ENCODE peak calls at places on chromosome 12, in seven cellular contexts. E is effector memory CD4-positive, alpha-beta T cell; R is heart right ventricle; A is thyroid gland; H is GM23338; I is upper lobe of right lung; Q is IMR-90. G is an unnamed sample.

GRCh38 chr12:105083551-105084105 is 630 bp downstream of the ALDH1L2 start:
- DNase-seq in E (no peak), R (peak), A (peak), H (peak), I (peak), Q (peak), G (peak)

GRCh38 chr12:76024942-76025600 is 6.5 kb downstream of the PHLDA1 start:
- DNase-seq in E (no peak), R (no peak), A (no peak), H (no peak), I (no peak), Q (peak), G (no peak)

GRCh38 chr12:25436206-25436912 is 116.7 kb downstream of the LMNTD1 start:
- DNase-seq in E (no peak), R (peak), A (peak), H (peak), I (no peak), Q (peak), G (peak)

GRCh38 chr12:73067616-73068015 is 795.4 kb downstream of the TRHDE start:
- DNase-seq in E (no peak), R (no peak), A (no peak), H (no peak), I (no peak), Q (no peak), G (no peak)

GRCh38 chr12:45121224-45121623 is 70.3 kb upstream of the DBX2 start:
- DNase-seq in E (no peak), R (no peak), A (no peak), H (peak), I (no peak), Q (no peak), G (no peak)

GRCh38 chr12:15632708-15633107 is 156.5 kb downstream of the EPS8 start:
- DNase-seq in E (no peak), R (no peak), A (no peak), H (no peak), I (no peak), Q (no peak), G (no peak)

GRCh38 chr12:56014205-56014604 is 6.6 kb upstream of the IKZF4 start:
- DNase-seq in E (no peak), R (no peak), A (peak), H (no peak), I (no peak), Q (no peak), G (no peak)

GRCh38 chr12:226401-226800 is 12.4 kb upstream of the SLC6A12 start:
- DNase-seq in E (no peak), R (no peak), A (no peak), H (peak), I (peak), Q (no peak), G (no peak)

GRCh38 chr12:7113389-7113871 is 4.4 kb upstream of the C1RL start:
- DNase-seq in E (no peak), R (no peak), A (peak), H (peak), I (peak), Q (peak), G (peak)

GRCh38 chr12:69007858-69008314 is 74.9 kb upstream of the CPM start:
- DNase-seq in E (no peak), R (no peak), A (no peak), H (no peak), I (no peak), Q (no peak), G (peak)

GRCh38 chr12:106090586-106091411 is 48.0 kb downstream of the NUAK1 start:
- DNase-seq in E (no peak), R (peak), A (no peak), H (no peak), I (no peak), Q (peak), G (no peak)

GRCh38 chr12:27468241-27468640 is 21.7 kb downstream of the SMCO2 start:
- DNase-seq in E (no peak), R (no peak), A (no peak), H (no peak), I (no peak), Q (no peak), G (no peak)

GRCh38 chr12:27610380-27610779 is 85.9 kb upstream of the REP15 start:
- DNase-seq in E (no peak), R (no peak), A (no peak), H (no peak), I (no peak), Q (peak), G (no peak)

GRCh38 chr12:46547421-46548340 is 175.1 kb upstream of the SLC38A2 start:
- DNase-seq in E (no peak), R (no peak), A (no peak), H (no peak), I (no peak), Q (no peak), G (no peak)

GRCh38 chr12:52356762-52357580 is 10.3 kb downstream of the KRT85 start:
- DNase-seq in E (no peak), R (no peak), A (no peak), H (no peak), I (no peak), Q (no peak), G (no peak)

GRCh38 chr12:85301054-85301453 is 21.0 kb downstream of the ALX1 start:
- DNase-seq in E (no peak), R (no peak), A (no peak), H (no peak), I (no peak), Q (no peak), G (no peak)

GRCh38 chr12:91515944-91516739 is 333.5 kb upstream of the DCN start:
- DNase-seq in E (no peak), R (no peak), A (no peak), H (no peak), I (no peak), Q (no peak), G (no peak)

GRCh38 chr12:3753549-3754284 is 808 bp upstream of the CRACR2A start:
- DNase-seq in E (no peak), R (peak), A (no peak), H (no peak), I (no peak), Q (no peak), G (no peak)

GRCh38 chr12:2681426-2682205 is 113.2 kb upstream of the FKBP4 start:
- DNase-seq in E (no peak), R (no peak), A (no peak), H (no peak), I (no peak), Q (no peak), G (peak)

GRCh38 chr12:46468813-46469212 is 96.2 kb upstream of the SLC38A2 start:
- DNase-seq in E (no peak), R (no peak), A (no peak), H (no peak), I (no peak), Q (no peak), G (no peak)

GRCh38 chr12:15979096-15980091 is 68.3 kb downstream of the DERA start:
- DNase-seq in E (no peak), R (no peak), A (peak), H (peak), I (no peak), Q (peak), G (peak)

GRCh38 chr12:104549820-104550480 is 93.2 kb downstream of the CHST11 start:
- DNase-seq in E (no peak), R (no peak), A (no peak), H (no peak), I (no peak), Q (peak), G (no peak)

GRCh38 chr12:73947627-73948026 is 590.0 kb upstream of the ATXN7L3B start:
- DNase-seq in E (no peak), R (no peak), A (no peak), H (no peak), I (no peak), Q (no peak), G (no peak)

GRCh38 chr12:122336015-122336946 is 70.0 kb upstream of the VPS33A start:
- DNase-seq in E (no peak), R (no peak), A (peak), H (peak), I (no peak), Q (peak), G (peak)

GRCh38 chr12:110536834-110537604 is 34.9 kb downstream of the RAD9B start:
- DNase-seq in E (no peak), R (no peak), A (no peak), H (no peak), I (no peak), Q (peak), G (no peak)

GRCh38 chr12:46722737-46723136 is 103.1 kb downstream of the SLC38A4 start:
- DNase-seq in E (no peak), R (no peak), A (no peak), H (no peak), I (no peak), Q (peak), G (no peak)

GRCh38 chr12:68675098-68675842 is 11.5 kb upstream of the NUP107 start:
- DNase-seq in E (peak), R (no peak), A (peak), H (peak), I (no peak), Q (no peak), G (peak)

GRCh38 chr12:7060353-7060954 is at the start of gene C1S:
- DNase-seq in E (no peak), R (peak), A (peak), H (peak), I (peak), Q (peak), G (peak)

GRCh38 chr12:88578821-88579518 is 1.3 kb downstream of the KITLG start:
- DNase-seq in E (no peak), R (no peak), A (peak), H (peak), I (no peak), Q (no peak), G (peak)

GRCh38 chr12:104314242-104314614 is 10.7 kb downstream of the EID3 start:
- DNase-seq in E (no peak), R (no peak), A (no peak), H (no peak), I (no peak), Q (peak), G (no peak)

GRCh38 chr12:120463712-120464111 is 5.8 kb downstream of the SRSF9 start:
- DNase-seq in E (no peak), R (no peak), A (no peak), H (no peak), I (no peak), Q (no peak), G (no peak)

GRCh38 chr12:46208370-46208769 is 60.5 kb downstream of the SLC38A1 start:
- DNase-seq in E (no peak), R (no peak), A (no peak), H (no peak), I (no peak), Q (no peak), G (no peak)

GRCh38 chr12:76085159-76085868 is 829 bp upstream of the NAP1L1 start:
- DNase-seq in E (peak), R (no peak), A (no peak), H (no peak), I (no peak), Q (peak), G (no peak)

GRCh38 chr12:115378296-115378695 is 694.3 kb upstream of the TBX3 start:
- DNase-seq in E (no peak), R (no peak), A (no peak), H (no peak), I (no peak), Q (no peak), G (no peak)

GRCh38 chr12:108731866-108732461 is 646 bp upstream of the CORO1C start:
- DNase-seq in E (peak), R (peak), A (peak), H (peak), I (peak), Q (peak), G (peak)

GRCh38 chr12:81079280-81080076 is 1.6 kb downstream of the ACSS3 start:
- DNase-seq in E (no peak), R (no peak), A (no peak), H (no peak), I (no peak), Q (no peak), G (no peak)

GRCh38 chr12:78185109-78185508 is 354.4 kb downstream of the NAV3 start:
- DNase-seq in E (no peak), R (no peak), A (no peak), H (no peak), I (no peak), Q (peak), G (no peak)

GRCh38 chr12:65826513-65827171 is 2.4 kb downstream of the HMGA2 start:
- DNase-seq in E (no peak), R (no peak), A (no peak), H (peak), I (no peak), Q (peak), G (peak)
- H3K4me3 ChIP-seq in E (no peak), R (no peak), A (no peak), H (peak), I (no peak), Q (peak), G (peak)

GRCh38 chr12:49637401-49637800 is 14.0 kb downstream of the PRPF40B start:
- DNase-seq in E (no peak), R (no peak), A (peak), H (peak), I (no peak), Q (no peak), G (peak)
- H3K27ac ChIP-seq in E (no peak), R (no peak), A (no peak), H (peak), I (no peak), Q (peak), G (no peak)

DNA sequence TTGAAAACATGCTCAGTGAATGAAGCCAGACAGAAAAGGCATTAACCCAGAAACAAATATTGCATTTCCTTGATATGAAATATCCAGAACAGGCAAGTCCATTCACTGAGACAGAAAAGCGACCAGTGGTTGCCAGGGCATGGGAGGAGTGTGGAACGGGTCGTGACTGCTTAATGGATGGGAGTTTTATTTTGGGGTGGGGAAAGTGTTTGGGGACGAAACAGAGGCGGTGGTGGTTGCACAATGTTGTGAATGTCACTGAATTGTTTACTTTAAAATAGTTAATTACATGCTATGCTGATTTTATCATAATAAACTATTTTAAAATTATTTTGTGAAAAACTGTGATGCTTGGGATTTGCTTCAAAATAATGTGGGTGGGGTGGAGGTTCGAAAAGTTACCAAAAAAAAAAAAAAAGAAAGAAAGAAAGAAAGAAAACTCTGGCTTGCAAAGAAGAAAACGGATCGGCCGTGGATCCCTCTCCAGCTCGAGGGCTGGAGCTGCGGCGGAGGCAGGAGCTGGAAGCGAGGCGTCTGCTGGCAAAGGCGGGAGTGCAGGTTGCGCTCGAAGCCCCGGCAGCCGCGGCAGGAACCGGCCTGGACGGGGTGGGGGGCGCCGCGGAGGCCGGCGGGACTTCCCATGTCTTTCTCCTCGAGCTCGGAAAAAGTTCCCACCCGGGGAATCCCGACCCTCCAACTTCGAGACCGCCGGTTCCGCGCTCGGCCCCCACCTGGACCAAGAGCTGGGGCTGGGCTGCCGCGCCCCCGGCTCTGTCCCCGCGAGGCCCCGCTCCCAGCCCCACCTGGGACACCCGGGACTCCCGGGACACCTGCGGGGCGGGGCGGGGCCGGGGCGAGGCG is 524 bp upstream of the P2RX2 start:
- DNase-seq in E (no peak), R (no peak), A (no peak), H (peak), I (no peak), Q (no peak), G (peak)
- H3K4me3 ChIP-seq in E (no peak), R (no peak), A (no peak), H (peak), I (peak), Q (no peak), G (peak)

DNA sequence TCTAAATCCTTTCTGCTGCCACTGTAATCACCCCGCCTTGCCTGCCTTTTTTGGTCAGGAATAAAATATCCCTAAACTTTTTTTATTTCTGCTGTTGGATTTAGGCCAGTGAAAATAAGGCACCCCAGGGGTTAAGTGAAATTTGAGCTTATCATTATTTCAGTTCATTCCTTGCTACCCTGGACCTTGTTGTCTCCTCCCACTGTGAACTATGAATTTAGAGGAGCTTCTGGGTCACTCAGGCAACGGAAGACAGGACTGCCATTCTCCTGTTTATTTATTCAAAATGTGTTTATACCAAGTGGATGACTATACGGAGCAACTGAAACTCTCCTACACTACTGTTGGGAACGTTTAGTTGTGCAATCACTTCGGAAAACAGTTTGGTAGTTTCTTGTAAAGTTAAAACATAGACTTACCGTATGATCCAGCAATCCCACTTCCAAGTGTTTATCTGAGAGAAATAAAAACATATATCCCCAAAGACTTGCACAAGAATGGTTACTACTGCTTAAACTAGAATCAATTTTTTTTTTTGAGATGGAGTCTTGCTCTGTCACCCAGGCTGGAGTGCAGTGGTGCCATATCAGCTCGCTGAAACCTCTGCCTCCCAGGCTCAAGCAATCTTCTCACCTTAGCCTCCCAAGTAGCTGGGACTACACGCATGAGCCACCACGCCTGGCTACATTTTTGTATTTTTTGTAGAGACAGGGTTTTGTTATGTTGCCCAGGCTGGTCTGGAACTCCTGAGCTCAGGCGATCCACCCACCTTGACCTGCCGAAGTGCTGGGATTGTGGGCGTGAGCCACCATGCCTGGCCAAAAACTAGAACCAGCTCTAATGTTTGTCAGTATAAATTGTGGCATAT is 2.3 kb upstream of the TRAFD1 start:
- DNase-seq in E (no peak), R (no peak), A (no peak), H (no peak), I (no peak), Q (peak), G (no peak)
- H3K27ac ChIP-seq in E (no peak), R (peak), A (no peak), H (no peak), I (no peak), Q (peak), G (no peak)

DNA sequence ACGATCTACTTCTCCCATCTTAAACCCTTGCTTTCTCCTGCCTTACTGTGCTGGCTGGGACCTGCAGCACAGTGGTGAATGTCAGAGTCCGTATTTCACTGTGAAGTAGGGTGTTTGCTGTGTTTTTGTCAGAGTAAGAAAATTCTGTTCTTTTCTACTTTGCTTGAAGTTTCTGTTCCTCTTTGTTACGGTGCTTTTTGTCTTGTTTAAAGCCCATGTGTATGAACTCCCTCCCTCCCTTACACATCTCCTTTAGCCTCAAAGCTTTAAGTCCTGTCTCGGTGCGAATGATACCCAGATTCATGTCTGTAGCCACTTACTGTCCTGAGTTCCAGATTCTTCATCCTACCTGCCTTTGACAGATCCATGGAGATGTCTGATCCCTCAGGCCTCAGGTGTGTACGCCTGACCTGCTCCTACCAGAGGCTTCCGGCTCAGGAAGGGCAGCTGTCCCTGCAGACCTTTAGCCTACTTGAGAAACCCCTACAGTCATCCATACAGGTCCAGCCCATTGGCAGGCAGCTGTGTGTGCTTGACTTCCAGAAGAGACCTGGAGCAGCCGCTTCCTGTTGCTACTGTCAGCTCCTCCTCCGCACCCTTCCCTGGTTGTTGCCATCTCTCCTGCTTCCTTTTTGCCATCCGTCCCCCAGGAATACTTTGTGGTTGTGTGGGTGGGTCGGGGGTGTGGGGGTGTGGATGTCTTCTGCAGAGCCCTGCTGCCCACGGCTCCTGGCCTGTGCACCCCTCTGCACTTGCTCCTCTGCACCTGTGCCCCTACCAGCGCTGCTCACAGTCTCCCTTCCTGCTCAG is 72.9 kb downstream of the DDX51 start:
- DNase-seq in E (no peak), R (no peak), A (no peak), H (no peak), I (no peak), Q (no peak), G (no peak)
- H3K4me3 ChIP-seq in E (no peak), R (no peak), A (no peak), H (no peak), I (no peak), Q (no peak), G (no peak)